ENCODE peak calls at places on chromosomes 2 and 18, in four cellular contexts. Y, K, C and E are unnamed samples.
A peak's percentile ranks its signal among the peaks of the same experiment; 100 is the strongest.

GRCh38 chr18:74310411-74310810 is 5.2 kb upstream of the C18orf63 start:
- DNase-seq in K (no peak), Y (peak; percentile 56), C (no peak), E (no peak)

GRCh38 chr18:59620381-59620780 is 76.8 kb downstream of the CCBE1 start:
- DNase-seq in Y (no peak), C (no peak), K (no peak), E (no peak)

GRCh38 chr2:43136011-43136799 is 90.2 kb downstream of the ZFP36L2 start:
- DNase-seq in C (no peak), Y (no peak), K (no peak), E (no peak)

GRCh38 chr2:54139210-54139609 is 23.8 kb downstream of the ACYP2 start:
- DNase-seq in Y (no peak), K (no peak), C (no peak), E (no peak)

GRCh38 chr2:162301151-162301804 is 17.2 kb downstream of the IFIH1 start:
- DNase-seq in C (peak; percentile 5), K (no peak), Y (peak; percentile 83), E (peak; percentile 63)

GRCh38 chr2:202780514-202781021 is 91.0 kb downstream of the ICA1L start:
- DNase-seq in Y (no peak), C (no peak), K (no peak), E (no peak)

GRCh38 chr2:27832396-27832795 is 57.8 kb downstream of the RBKS start:
- DNase-seq in Y (peak; percentile 77), C (no peak), K (no peak), E (no peak)

GRCh38 chr2:38013158-38013752 is 62.7 kb downstream of the CYP1B1 start:
- DNase-seq in C (no peak), Y (peak; percentile 30), K (no peak), E (no peak)

GRCh38 chr18:42114310-42114943 is 159.4 kb downstream of the PIK3C3 start:
- DNase-seq in K (peak; percentile 37), Y (peak; percentile 90), C (no peak), E (peak; percentile 84)

GRCh38 chr2:15400240-15400826 is 160.8 kb downstream of the NBAS start:
- DNase-seq in Y (no peak), C (no peak), K (no peak), E (no peak)

GRCh38 chr18:31658670-31659573 is 25.5 kb downstream of the B4GALT6 start:
- DNase-seq in Y (no peak), K (no peak), C (no peak), E (no peak)

GRCh38 chr18:8988262-8988871 is 114.1 kb upstream of the NDUFV2 start:
- DNase-seq in Y (peak; percentile 73), K (peak; percentile 35), C (peak; percentile 26), E (peak; percentile 63)

GRCh38 chr2:224884188-224884587 is 158.1 kb downstream of the DOCK10 start:
- DNase-seq in K (no peak), C (no peak), Y (peak; percentile 70), E (no peak)

DNA sequence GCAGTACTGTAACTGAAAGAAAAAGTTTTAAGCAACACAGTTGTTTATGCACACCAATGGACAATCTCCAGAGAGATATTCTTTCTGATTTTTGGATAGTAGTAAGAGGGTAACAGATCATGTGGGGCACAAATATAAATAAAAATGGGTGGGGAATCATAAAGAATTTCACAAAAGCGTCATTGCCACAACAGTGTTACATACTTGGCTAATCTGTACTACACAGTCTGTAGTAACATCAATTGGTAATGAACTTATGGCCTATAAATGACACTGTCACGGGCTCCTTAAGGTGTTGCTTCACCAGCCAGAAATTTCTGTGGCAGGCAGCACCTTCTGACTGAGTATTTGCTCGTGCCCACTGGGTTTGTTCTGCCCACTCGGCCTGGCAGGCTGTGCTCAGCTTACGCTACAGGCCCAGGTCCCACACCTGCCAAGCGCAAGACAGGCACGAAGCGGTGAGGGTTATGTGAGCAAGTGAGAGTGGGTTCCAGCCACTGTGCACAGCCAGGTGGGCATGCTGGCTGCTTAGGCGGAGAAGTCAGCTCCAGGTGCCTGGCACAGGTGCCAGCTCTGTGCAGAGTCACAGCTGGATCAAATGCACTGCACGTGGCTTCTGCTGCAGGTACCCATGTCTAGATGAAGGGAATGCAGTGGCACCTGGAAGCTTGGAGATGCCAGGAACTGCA is 532.5 kb upstream of the SLC39A10 start:
- DNase-seq in Y (no peak), C (no peak), K (no peak), E (no peak)
- H3K4me1 ChIP-seq in Y (no peaks in the 10 kb centered on the region), C (no peaks in the 10 kb centered on the region), K (no peaks in the 10 kb centered on the region), E (peaks cover 3% of the 10 kb centered on the region)

GRCh38 chr2:63436488-63436887 is 151.8 kb downstream of the WDPCP start:
- DNase-seq in Y (no peak), C (no peak), K (no peak), E (no peak)

GRCh38 chr2:63432373-63432772 is 155.9 kb downstream of the WDPCP start:
- DNase-seq in C (no peak), Y (peak; percentile 53), K (no peak), E (no peak)

GRCh38 chr2:63434024-63434423 is 154.3 kb downstream of the WDPCP start:
- DNase-seq in Y (no peak), K (no peak), C (no peak), E (no peak)

GRCh38 chr2:63435080-63435479 is 153.2 kb downstream of the WDPCP start:
- DNase-seq in Y (peak; percentile 10), K (no peak), C (no peak), E (no peak)

GRCh38 chr2:63434597-63434996 is 153.7 kb downstream of the WDPCP start:
- DNase-seq in C (no peak), Y (no peak), K (no peak), E (no peak)
- H3K4me1 ChIP-seq in C (no peaks in the 10 kb centered on the region), Y (no peaks in the 10 kb centered on the region), K (no peaks in the 10 kb centered on the region), E (no peaks in the 10 kb centered on the region)

GRCh38 chr18:28952339-28952738 is 775.4 kb upstream of the CDH2 start:
- DNase-seq in Y (no peak), K (no peak), C (no peak), E (no peak)
- H3K4me1 ChIP-seq in Y (no peaks in the 10 kb centered on the region), K (no peaks in the 10 kb centered on the region), C (no peaks in the 10 kb centered on the region), E (no peaks in the 10 kb centered on the region)

GRCh38 chr2:239249048-239249447 is 151.8 kb downstream of the HDAC4 start:
- DNase-seq in Y (no peak), C (no peak), K (no peak), E (no peak)

GRCh38 chr2:239249781-239250180 is 151.0 kb downstream of the HDAC4 start:
- DNase-seq in C (no peak), K (peak; percentile 83), Y (peak; percentile 84), E (no peak)

GRCh38 chr2:239246723-239247122 is 154.1 kb downstream of the HDAC4 start:
- DNase-seq in C (no peak), Y (no peak), K (no peak), E (no peak)

GRCh38 chr2:239245872-239246701 is 154.7 kb downstream of the HDAC4 start:
- DNase-seq in Y (no peak), K (no peak), C (no peak), E (no peak)

GRCh38 chr2:239247401-239248245 is 153.2 kb downstream of the HDAC4 start:
- DNase-seq in C (no peak), Y (no peak), K (no peak), E (no peak)
- H3K4me1 ChIP-seq in C (peaks cover 5% of the 10 kb centered on the region), Y (peaks cover 7% of the 10 kb centered on the region), K (peaks cover 6% of the 10 kb centered on the region), E (no peaks in the 10 kb centered on the region)